ENCODE peak calls at places on chromosomes 4 and X, in ten cellular contexts. One of them, this sample, is unnamed.

GRCh38 chr4:6942238-6942800 is 32.7 kb downstream of the TBC1D14 start:
- DNase-seq in cardiac muscle cell: no peak
- DNase-seq in NCI-H1417: no peak
- DNase-seq in effector memory CD4-positive, alpha-beta T cell: no peak
- DNase-seq in neuronal stem cell: no peak
- DNase-seq in NCI-H2081 treated with DMSO at 0.1 percent for 48 hours: no peak
- DNase-seq in ecto neural progenitor cell: no peak
- DNase-seq in SK-MEL-5: peak
- DNase-seq in KBM-7: peak
- DNase-seq in B cell: no peak
- DNase-seq in this sample: no peak

GRCh38 chr4:1910643-1911042 is 39.5 kb downstream of the NSD2 start:
- DNase-seq in cardiac muscle cell: peak
- DNase-seq in NCI-H1417: peak
- DNase-seq in effector memory CD4-positive, alpha-beta T cell: no peak
- DNase-seq in neuronal stem cell: peak
- DNase-seq in NCI-H2081 treated with DMSO at 0.1 percent for 48 hours: no peak
- DNase-seq in ecto neural progenitor cell: peak
- DNase-seq in SK-MEL-5: peak
- DNase-seq in KBM-7: peak
- DNase-seq in B cell: no peak
- DNase-seq in this sample: no peak

GRCh38 chr4:20687894-20688293 is 12.4 kb upstream of the PACRGL start:
- DNase-seq in cardiac muscle cell: no peak
- DNase-seq in NCI-H1417: no peak
- DNase-seq in effector memory CD4-positive, alpha-beta T cell: no peak
- DNase-seq in neuronal stem cell: no peak
- DNase-seq in NCI-H2081 treated with DMSO at 0.1 percent for 48 hours: no peak
- DNase-seq in ecto neural progenitor cell: no peak
- DNase-seq in SK-MEL-5: peak
- DNase-seq in KBM-7: no peak
- DNase-seq in B cell: no peak
- DNase-seq in this sample: no peak

GRCh38 chrX:14963447-14964236 is 90.4 kb downstream of the MOSPD2 start:
- DNase-seq in cardiac muscle cell: no peak
- DNase-seq in NCI-H1417: no peak
- DNase-seq in effector memory CD4-positive, alpha-beta T cell: no peak
- DNase-seq in neuronal stem cell: no peak
- DNase-seq in NCI-H2081 treated with DMSO at 0.1 percent for 48 hours: no peak
- DNase-seq in ecto neural progenitor cell: no peak
- DNase-seq in SK-MEL-5: peak
- DNase-seq in KBM-7: no peak
- DNase-seq in B cell: no peak
- DNase-seq in this sample: no peak

GRCh38 chr4:3342182-3342854 is 49.5 kb downstream of the RGS12 start:
- DNase-seq in cardiac muscle cell: no peak
- DNase-seq in NCI-H1417: peak
- DNase-seq in effector memory CD4-positive, alpha-beta T cell: no peak
- DNase-seq in neuronal stem cell: no peak
- DNase-seq in NCI-H2081 treated with DMSO at 0.1 percent for 48 hours: no peak
- DNase-seq in ecto neural progenitor cell: no peak
- DNase-seq in SK-MEL-5: no peak
- DNase-seq in KBM-7: no peak
- DNase-seq in B cell: no peak
- DNase-seq in this sample: no peak

GRCh38 chrX:150298841-150299551 is 64.1 kb upstream of the MAMLD1 start:
- DNase-seq in cardiac muscle cell: no peak
- DNase-seq in NCI-H1417: no peak
- DNase-seq in effector memory CD4-positive, alpha-beta T cell: no peak
- DNase-seq in neuronal stem cell: no peak
- DNase-seq in NCI-H2081 treated with DMSO at 0.1 percent for 48 hours: no peak
- DNase-seq in ecto neural progenitor cell: no peak
- DNase-seq in SK-MEL-5: no peak
- DNase-seq in KBM-7: no peak
- DNase-seq in B cell: no peak
- DNase-seq in this sample: no peak

GRCh38 chr4:165662341-165662740 is 210.7 kb upstream of the TLL1 start:
- DNase-seq in cardiac muscle cell: no peak
- DNase-seq in NCI-H1417: no peak
- DNase-seq in effector memory CD4-positive, alpha-beta T cell: no peak
- DNase-seq in neuronal stem cell: no peak
- DNase-seq in NCI-H2081 treated with DMSO at 0.1 percent for 48 hours: no peak
- DNase-seq in ecto neural progenitor cell: no peak
- DNase-seq in SK-MEL-5: no peak
- DNase-seq in KBM-7: no peak
- DNase-seq in B cell: no peak
- DNase-seq in this sample: no peak

GRCh38 chr4:16289872-16290554 is 63.7 kb upstream of the TAPT1 start:
- DNase-seq in cardiac muscle cell: peak
- DNase-seq in NCI-H1417: peak
- DNase-seq in effector memory CD4-positive, alpha-beta T cell: no peak
- DNase-seq in neuronal stem cell: peak
- DNase-seq in NCI-H2081 treated with DMSO at 0.1 percent for 48 hours: no peak
- DNase-seq in ecto neural progenitor cell: no peak
- DNase-seq in SK-MEL-5: peak
- DNase-seq in KBM-7: peak
- DNase-seq in B cell: no peak
- DNase-seq in this sample: no peak

GRCh38 chr4:11312389-11312788 is 116.3 kb downstream of the HS3ST1 start:
- DNase-seq in cardiac muscle cell: no peak
- DNase-seq in NCI-H1417: no peak
- DNase-seq in effector memory CD4-positive, alpha-beta T cell: no peak
- DNase-seq in neuronal stem cell: no peak
- DNase-seq in NCI-H2081 treated with DMSO at 0.1 percent for 48 hours: no peak
- DNase-seq in ecto neural progenitor cell: no peak
- DNase-seq in SK-MEL-5: no peak
- DNase-seq in KBM-7: no peak
- DNase-seq in B cell: no peak
- DNase-seq in this sample: no peak

GRCh38 chr4:48360285-48360965 is 19.1 kb downstream of the SLAIN2 start:
- DNase-seq in cardiac muscle cell: no peak
- DNase-seq in NCI-H1417: no peak
- DNase-seq in effector memory CD4-positive, alpha-beta T cell: no peak
- DNase-seq in neuronal stem cell: no peak
- DNase-seq in NCI-H2081 treated with DMSO at 0.1 percent for 48 hours: no peak
- DNase-seq in ecto neural progenitor cell: no peak
- DNase-seq in SK-MEL-5: peak
- DNase-seq in KBM-7: no peak
- DNase-seq in B cell: no peak
- DNase-seq in this sample: no peak

GRCh38 chr4:80452768-80453167 is 117.2 kb downstream of the CFAP299 start:
- DNase-seq in cardiac muscle cell: no peak
- DNase-seq in NCI-H1417: peak
- DNase-seq in effector memory CD4-positive, alpha-beta T cell: no peak
- DNase-seq in neuronal stem cell: no peak
- DNase-seq in NCI-H2081 treated with DMSO at 0.1 percent for 48 hours: no peak
- DNase-seq in ecto neural progenitor cell: no peak
- DNase-seq in SK-MEL-5: no peak
- DNase-seq in KBM-7: no peak
- DNase-seq in B cell: no peak
- DNase-seq in this sample: no peak

GRCh38 chr4:40827774-40828173 is 78.0 kb downstream of the NSUN7 start:
- DNase-seq in cardiac muscle cell: no peak
- DNase-seq in NCI-H1417: no peak
- DNase-seq in effector memory CD4-positive, alpha-beta T cell: no peak
- DNase-seq in neuronal stem cell: no peak
- DNase-seq in NCI-H2081 treated with DMSO at 0.1 percent for 48 hours: no peak
- DNase-seq in ecto neural progenitor cell: no peak
- DNase-seq in SK-MEL-5: no peak
- DNase-seq in KBM-7: no peak
- DNase-seq in B cell: no peak
- DNase-seq in this sample: no peak

GRCh38 chr4:174427562-174428140 is 94.6 kb downstream of the HPGD start:
- DNase-seq in cardiac muscle cell: no peak
- DNase-seq in NCI-H1417: no peak
- DNase-seq in effector memory CD4-positive, alpha-beta T cell: no peak
- DNase-seq in neuronal stem cell: no peak
- DNase-seq in NCI-H2081 treated with DMSO at 0.1 percent for 48 hours: no peak
- DNase-seq in ecto neural progenitor cell: no peak
- DNase-seq in SK-MEL-5: no peak
- DNase-seq in KBM-7: no peak
- DNase-seq in B cell: no peak
- DNase-seq in this sample: no peak

GRCh38 chr4:102623622-102624021 is 122.5 kb downstream of the NFKB1 start:
- DNase-seq in cardiac muscle cell: peak
- DNase-seq in NCI-H1417: peak
- DNase-seq in effector memory CD4-positive, alpha-beta T cell: no peak
- DNase-seq in neuronal stem cell: no peak
- DNase-seq in NCI-H2081 treated with DMSO at 0.1 percent for 48 hours: no peak
- DNase-seq in ecto neural progenitor cell: no peak
- DNase-seq in SK-MEL-5: peak
- DNase-seq in KBM-7: peak
- DNase-seq in B cell: no peak
- DNase-seq in this sample: no peak

GRCh38 chr4:112348488-112349158 is 51.5 kb downstream of the ALPK1 start:
- DNase-seq in cardiac muscle cell: peak
- DNase-seq in NCI-H1417: peak
- DNase-seq in effector memory CD4-positive, alpha-beta T cell: no peak
- DNase-seq in neuronal stem cell: peak
- DNase-seq in NCI-H2081 treated with DMSO at 0.1 percent for 48 hours: no peak
- DNase-seq in ecto neural progenitor cell: peak
- DNase-seq in SK-MEL-5: peak
- DNase-seq in KBM-7: peak
- DNase-seq in B cell: no peak
- DNase-seq in this sample: no peak

GRCh38 chrX:45952030-45952429 is 593.2 kb downstream of the ZNF674 start:
- DNase-seq in cardiac muscle cell: no peak
- DNase-seq in NCI-H1417: no peak
- DNase-seq in effector memory CD4-positive, alpha-beta T cell: no peak
- DNase-seq in neuronal stem cell: no peak
- DNase-seq in NCI-H2081 treated with DMSO at 0.1 percent for 48 hours: no peak
- DNase-seq in ecto neural progenitor cell: no peak
- DNase-seq in SK-MEL-5: no peak
- DNase-seq in KBM-7: no peak
- DNase-seq in B cell: no peak
- DNase-seq in this sample: no peak

This sample was measured in GM06990.